ENCODE peak calls at places on chromosomes 12 and 14, in seven cellular contexts. M is germinal center; D is effector memory CD8-positive, alpha-beta T cell; I is left cardiac atrium; U is GM23248; X is kidney epithelial cell; V is HTR-8/SVneo. O is an unnamed sample.

GRCh38 chr14:57153286-57153685 is 115.4 kb downstream of the EXOC5 start:
- DNase-seq in M (no peak), D (no peak), I (no peak), U (peak), X (no peak), V (no peak), O (no peak)

GRCh38 chr14:28777773-28778606 is 11.4 kb downstream of the FOXG1 start:
- DNase-seq in M (no peak), D (no peak), I (no peak), U (no peak), X (no peak), V (no peak), O (no peak)

GRCh38 chr14:59332727-59333126 is 132.5 kb downstream of the GPR135 start:
- DNase-seq in M (no peak), D (no peak), I (no peak), U (peak), X (no peak), V (peak), O (no peak)

GRCh38 chr12:124321040-124321481 is 26.2 kb downstream of the RFLNA start:
- DNase-seq in M (peak), D (peak), I (peak), U (peak), X (no peak), V (peak), O (no peak)

GRCh38 chr14:73524493-73524892 is 12.4 kb upstream of the ACOT1 start:
- DNase-seq in M (no peak), D (no peak), I (no peak), U (no peak), X (no peak), V (no peak), O (no peak)

GRCh38 chr14:105091335-105092123 is 26.3 kb upstream of the GPR132 start:
- DNase-seq in M (no peak), D (no peak), I (peak), U (peak), X (no peak), V (peak), O (no peak)

GRCh38 chr14:42047421-42048045 is 440.9 kb downstream of the LRFN5 start:
- DNase-seq in M (no peak), D (no peak), I (no peak), U (no peak), X (no peak), V (peak), O (peak)

GRCh38 chr14:24255931-24256696 is 6.9 kb downstream of the TGM1 start:
- DNase-seq in M (no peak), D (no peak), I (peak), U (no peak), X (no peak), V (no peak), O (no peak)

GRCh38 chr12:1104088-1104800 is 113.2 kb downstream of the ERC1 start:
- DNase-seq in M (no peak), D (no peak), I (no peak), U (no peak), X (no peak), V (no peak), O (no peak)

GRCh38 chr12:25089738-25090137 is 105.2 kb downstream of the DNAI7 start:
- DNase-seq in M (no peak), D (no peak), I (no peak), U (no peak), X (no peak), V (no peak), O (no peak)

GRCh38 chr14:101200008-101200649 is 296.6 kb upstream of the RTL1 start:
- DNase-seq in M (no peak), D (no peak), I (no peak), U (no peak), X (no peak), V (no peak), O (no peak)

GRCh38 chr12:93748672-93749403 is 71.7 kb downstream of the CRADD start:
- DNase-seq in M (no peak), D (no peak), I (no peak), U (no peak), X (no peak), V (no peak), O (no peak)